ENCODE peak calls at places on chromosomes 4 and X, in six cellular contexts. I, Q, E, G, V and U are unnamed samples.

GRCh38 chrX:70924294-70924693 is 6.6 kb downstream of the SLC7A3 start:
- DNase-seq in E (no peak), Q (no peak), G (no peak), I (no peak), V (no peak), U (no peak)

GRCh38 chrX:16870095-16870860 is at the start of gene RBBP7:
- DNase-seq in G (peak), V (no peak), E (peak), I (peak), Q (peak), U (peak)

GRCh38 chrX:115960440-115961084 is 210.0 kb upstream of the AGTR2 start:
- DNase-seq in V (no peak), I (no peak), Q (peak), E (no peak), G (no peak), U (no peak)

GRCh38 chr4:103482471-103482870 is 237.3 kb downstream of the TACR3 start:
- DNase-seq in V (no peak), I (no peak), E (no peak), G (no peak), Q (no peak), U (no peak)

GRCh38 chr4:121278811-121279368 is 101.9 kb downstream of the QRFPR start:
- DNase-seq in Q (no peak), G (no peak), V (no peak), E (peak), I (peak), U (no peak)

GRCh38 chrX:23845316-23845932 is 62.3 kb downstream of the APOO start:
- DNase-seq in Q (no peak), G (no peak), E (no peak), I (peak), V (no peak), U (no peak)

GRCh38 chr4:6123976-6124375 is 76.4 kb downstream of the JAKMIP1 start:
- DNase-seq in Q (no peak), I (no peak), E (no peak), G (no peak), V (no peak), U (no peak)

GRCh38 chr4:71765837-71766236 is 18.0 kb downstream of the GC start:
- DNase-seq in V (peak), I (no peak), E (no peak), Q (no peak), G (no peak), U (no peak)

GRCh38 chr4:72489267-72489666 is 79.8 kb downstream of the ADAMTS3 start:
- DNase-seq in I (no peak), G (no peak), Q (no peak), V (no peak), E (peak), U (no peak)

GRCh38 chr4:99847362-99847976 is 30.8 kb downstream of the DAPP1 start:
- DNase-seq in G (no peak), Q (no peak), I (no peak), E (no peak), V (no peak), U (no peak)

GRCh38 chrX:152993933-152994332 is at the start of gene PNMA5:
- DNase-seq in Q (no peak), V (no peak), I (no peak), E (no peak), G (no peak), U (no peak)

GRCh38 chrX:55489315-55490009 is at the start of gene USP51:
- DNase-seq in G (peak), V (no peak), I (peak), E (peak), Q (peak), U (peak)

GRCh38 chr4:8869002-8869878 is 2.4 kb downstream of the HMX1 start:
- DNase-seq in I (no peak), E (no peak), Q (no peak), G (no peak), V (no peak), U (no peak)

GRCh38 chr4:52963976-52964375 is 101.9 kb downstream of the RASL11B start:
- DNase-seq in G (no peak), I (no peak), Q (no peak), E (no peak), V (no peak), U (no peak)

GRCh38 chr4:139314047-139314800 is 11.9 kb upstream of the NDUFC1 start:
- DNase-seq in G (no peak), V (no peak), Q (peak), E (no peak), I (no peak), U (no peak)

GRCh38 chrX:19625612-19626011 is 110.3 kb upstream of the MAP3K15 start:
- DNase-seq in I (peak), Q (peak), G (no peak), E (no peak), V (no peak), U (no peak)

GRCh38 chr4:127410644-127411043 is 222.1 kb upstream of the INTU start:
- DNase-seq in V (no peak), E (no peak), Q (no peak), G (no peak), I (no peak), U (no peak)

GRCh38 chr4:158090323-158090722 is 82.5 kb downstream of the GASK1B start:
- DNase-seq in G (no peak), I (no peak), V (no peak), E (peak), Q (no peak), U (no peak)

GRCh38 chrX:10099411-10099810 is 57.4 kb upstream of the CLCN4 start:
- DNase-seq in Q (no peak), G (no peak), V (no peak), I (no peak), E (no peak), U (no peak)

GRCh38 chr4:143207555-143207954 is 22.8 kb downstream of the USP38 start:
- DNase-seq in V (no peak), E (peak), Q (peak), G (no peak), I (peak), U (no peak)

GRCh38 chr4:185254434-185254833 is 45.0 kb downstream of the SNX25 start:
- DNase-seq in E (peak), I (peak), V (no peak), Q (peak), G (no peak), U (no peak)

GRCh38 chr4:9962611-9963314 is 58.5 kb downstream of the SLC2A9 start:
- DNase-seq in V (no peak), G (no peak), I (no peak), Q (no peak), E (no peak), U (no peak)

GRCh38 chr4:124713213-124713592 is 671 bp upstream of the ANKRD50 start:
- DNase-seq in G (peak), V (peak), I (peak), E (peak), Q (no peak), U (no peak)

GRCh38 chr4:142405021-142405991 is 440.8 kb downstream of the INPP4B start:
- DNase-seq in Q (peak), I (peak), G (peak), E (peak), V (no peak), U (peak)

GRCh38 chr4:151952711-151953254 is 192.0 kb upstream of the GATB start:
- DNase-seq in V (no peak), G (no peak), E (no peak), Q (no peak), I (no peak), U (no peak)

GRCh38 chr4:88705223-88705622 is 7.6 kb upstream of the NAP1L5 start:
- DNase-seq in E (no peak), V (no peak), I (no peak), Q (no peak), G (no peak), U (no peak)

GRCh38 chr4:38710053-38710452 is 46.1 kb downstream of the KLF3 start:
- DNase-seq in E (no peak), Q (no peak), I (no peak), V (no peak), G (no peak), U (no peak)

GRCh38 chr4:38715076-38715475 is 51.1 kb downstream of the KLF3 start:
- DNase-seq in I (no peak), V (no peak), G (no peak), E (no peak), Q (no peak), U (no peak)

GRCh38 chr4:38716271-38716670 is 52.3 kb downstream of the KLF3 start:
- DNase-seq in V (no peak), G (no peak), I (no peak), E (no peak), Q (no peak), U (no peak)

GRCh38 chr4:38706301-38706700 is 42.3 kb downstream of the KLF3 start:
- DNase-seq in I (no peak), V (no peak), E (no peak), G (no peak), Q (no peak), U (no peak)

DNA sequence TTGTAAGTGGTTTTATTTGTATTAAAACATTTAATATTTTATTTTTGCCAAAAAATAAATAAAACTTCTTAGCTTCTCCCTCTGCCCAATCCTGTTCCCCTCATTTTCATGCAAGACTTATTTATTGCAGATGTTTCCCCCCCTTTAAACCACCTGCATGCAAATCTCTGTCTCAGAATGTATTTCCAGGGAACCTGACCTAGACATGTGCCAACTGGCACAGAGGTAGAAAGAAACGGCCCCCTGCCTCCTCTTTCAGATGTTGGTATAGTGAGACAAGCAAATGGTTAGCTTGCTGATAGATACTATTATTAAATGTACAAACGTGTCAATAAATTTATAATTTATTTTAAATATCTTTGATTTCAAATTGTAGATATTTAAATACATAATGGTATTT is 47.1 kb downstream of the KLF3 start:
- DNase-seq in G (no peak), Q (no peak), E (no peak), I (no peak), V (no peak), U (no peak)
- H2BK15ac ChIP-seq in G (no peak), Q (no peak), E (no peak), I (no peak), V (no peak), U (no peak)

DNA sequence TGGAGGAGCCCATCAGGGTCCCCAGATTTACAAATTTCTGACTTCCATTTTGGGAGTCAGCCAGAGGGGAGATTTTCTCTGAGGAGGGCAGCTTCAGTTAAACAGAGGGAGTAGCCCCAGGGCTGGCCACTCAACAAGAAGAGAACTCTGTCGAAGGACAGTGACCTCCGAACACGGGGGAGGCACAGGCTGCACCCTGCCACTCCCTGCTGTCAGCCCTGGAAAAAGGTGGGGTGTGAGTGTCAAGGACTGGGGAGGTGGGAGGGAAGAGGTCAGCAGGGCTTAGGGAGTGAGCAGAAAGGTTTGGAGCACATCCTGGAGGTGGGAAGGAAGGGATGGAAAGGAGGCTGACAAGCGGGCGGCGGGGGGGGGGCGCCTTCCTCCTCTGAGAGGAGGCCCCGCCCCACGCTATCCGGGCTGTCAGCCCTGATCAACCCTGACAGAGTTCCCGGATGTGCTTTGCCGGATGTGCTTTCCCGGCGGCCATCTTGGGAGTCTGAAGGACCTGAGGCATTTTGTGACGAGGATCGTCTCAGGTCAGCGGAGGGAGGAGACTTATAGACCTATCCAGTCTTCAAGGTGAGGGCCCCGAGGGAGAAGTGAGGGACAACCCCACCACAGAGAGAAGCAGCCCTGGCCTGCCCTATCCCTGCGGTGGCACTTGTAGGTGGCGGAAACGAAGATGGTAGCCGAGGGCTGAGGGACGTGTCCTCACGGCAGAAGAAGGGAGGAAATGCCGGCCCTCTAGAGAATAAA is at the start of gene MAGEC1:
- DNase-seq in I (no peak), G (no peak), Q (no peak), V (no peak), E (no peak), U (no peak)
- H3K4me2 ChIP-seq in I (no peak), G (no peak), Q (no peak), V (no peak), E (no peak), U (no peak)

GRCh38 chr4:20347526-20347925 is 95.8 kb downstream of the SLIT2 start:
- DNase-seq in Q (no peak), V (no peak), G (no peak), E (no peak), I (no peak), U (no peak)
- H2BK15ac ChIP-seq in Q (no peak), V (no peak), G (no peak), E (no peak), I (no peak), U (no peak)

GRCh38 chr4:173205656-173206055 is 37.0 kb downstream of the GALNT7 start:
- DNase-seq in G (no peak), V (no peak), I (no peak), Q (no peak), E (no peak), U (no peak)
- H3K4me2 ChIP-seq in G (no peak), V (no peak), I (no peak), Q (no peak), E (no peak), U (no peak)

DNA sequence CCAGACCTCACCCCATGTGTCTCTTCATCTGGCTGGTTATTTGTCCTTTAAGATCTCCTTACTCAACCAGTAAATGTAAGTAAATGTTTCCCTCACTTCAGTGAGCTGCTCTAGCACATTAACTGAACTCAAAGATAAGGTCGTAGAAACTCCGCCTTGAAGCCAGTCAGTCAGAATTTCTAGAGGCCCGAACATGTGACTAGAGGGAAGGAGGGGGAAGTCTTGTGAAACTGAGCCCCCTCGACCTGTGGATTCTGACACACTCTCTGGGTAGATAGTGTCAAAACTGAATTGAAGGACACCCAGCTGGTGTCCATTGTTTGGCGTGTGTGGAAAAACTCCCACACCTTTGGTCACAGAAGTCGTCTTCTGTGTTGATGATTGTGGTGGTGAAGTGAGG is 933.9 kb downstream of the ADGRL3 start:
- DNase-seq in Q (no peak), G (no peak), V (no peak), E (no peak), I (no peak), U (no peak)
- H2BK15ac ChIP-seq in Q (no peak), G (no peak), V (no peak), E (no peak), I (no peak), U (no peak)